ENCODE peak calls at places on chromosomes 16 and 17, in ten cellular contexts. Y is colonic mucosa; F is posterior cingulate gyrus; R is SIG-M5; T is NCI-H2081; G is iPS DF 19.7; W is HFFc6; S is effector CD4-positive, alpha-beta T cell; O is iris pigment epithelial cell; E is body of pancreas. D is an unnamed sample.

GRCh38 chr16:89005201-89006035 is 28.4 kb upstream of the CBFA2T3 start:
- DNase-seq in T (no peak), Y (no peak), E (no peak), S (no peak), R (no peak), G (no peak), O (no peak), F (no peak), W (no peak), D (no peak)

GRCh38 chr16:79970551-79971236 is 370.2 kb upstream of the MAF start:
- DNase-seq in O (peak; percentile 36), R (no peak), T (no peak), F (no peak), S (no peak), G (no peak), E (peak; percentile 14), Y (peak; percentile 20), W (no peak), D (peak; percentile 23)

GRCh38 chr16:55047903-55048497 is 117.3 kb downstream of the IRX5 start:
- DNase-seq in E (no peak), O (no peak), G (no peak), S (no peak), W (no peak), F (no peak), R (no peak), Y (no peak), T (no peak), D (no peak)

GRCh38 chr16:13270602-13271001 is 369.2 kb downstream of the SHISA9 start:
- DNase-seq in O (no peak), R (no peak), G (no peak), T (no peak), Y (no peak), F (no peak), W (no peak), S (no peak), E (no peak), D (no peak)

GRCh38 chr17:266701-267656 is 85.5 kb upstream of the DOC2B start:
- DNase-seq in S (no peak), R (no peak), T (no peak), G (no peak), Y (peak; percentile 14), O (peak; percentile 4), F (peak; percentile 27), W (no peak), E (peak; percentile 16), D (no peak)

GRCh38 chr16:58419241-58420012 is 27.2 kb downstream of the GINS3 start:
- DNase-seq in Y (no peak), R (no peak), G (no peak), O (no peak), S (no peak), F (no peak), W (no peak), E (no peak), T (no peak), D (peak; percentile 46)

GRCh38 chr16:46739934-46740333 is 8.2 kb downstream of the MYLK3 start:
- DNase-seq in O (no peak), G (no peak), F (no peak), T (no peak), Y (no peak), E (no peak), S (no peak), R (no peak), W (no peak), D (no peak)

GRCh38 chr17:48393271-48393670 is 36.7 kb downstream of the SKAP1 start:
- DNase-seq in O (no peak), Y (no peak), G (no peak), E (no peak), F (no peak), R (no peak), T (no peak), W (no peak), S (no peak), D (no peak)

GRCh38 chr16:84082835-84083569 is 33.7 kb downstream of the MBTPS1 start:
- DNase-seq in Y (no peak), R (peak; percentile 15), O (no peak), E (no peak), G (no peak), F (no peak), W (no peak), T (no peak), S (no peak), D (no peak)

GRCh38 chr17:36092228-36092627 is 2.3 kb upstream of the CCL3 start:
- DNase-seq in Y (no peak), R (no peak), W (no peak), S (no peak), T (no peak), G (no peak), O (no peak), F (no peak), E (no peak), D (no peak)

GRCh38 chr17:4017377-4017776 is 53.1 kb upstream of the ATP2A3 start:
- DNase-seq in W (no peak), F (no peak), R (no peak), Y (no peak), O (no peak), S (no peak), G (no peak), E (no peak), T (no peak), D (no peak)

GRCh38 chr16:49833796-49834195 is 22.1 kb downstream of the ZNF423 start:
- DNase-seq in G (no peak), T (no peak), S (no peak), O (no peak), Y (no peak), R (no peak), E (no peak), F (no peak), W (no peak), D (no peak)

GRCh38 chr17:76575570-76575969 is 10.1 kb downstream of the ST6GALNAC2 start:
- DNase-seq in S (no peak), O (no peak), W (no peak), R (no peak), E (no peak), G (no peak), Y (no peak), T (no peak), F (no peak), D (no peak)

GRCh38 chr16:59601452-59601851 is 867.3 kb upstream of the GOT2 start:
- DNase-seq in Y (no peak), R (no peak), G (no peak), E (no peak), T (no peak), F (no peak), S (no peak), O (no peak), W (no peak), D (no peak)

GRCh38 chr17:73165616-73166404 is 1.0 kb downstream of the SSTR2 start:
- DNase-seq in O (peak; percentile 3), Y (no peak), G (no peak), W (no peak), R (no peak), E (no peak), F (no peak), T (no peak), S (no peak), D (peak; percentile 24)

GRCh38 chr16:47716571-47716970 is 255.4 kb downstream of the PHKB start:
- DNase-seq in E (no peak), W (no peak), S (no peak), O (peak; percentile 37), F (no peak), T (no peak), R (no peak), G (no peak), Y (no peak), D (no peak)

GRCh38 chr16:80997139-80997798 is 9.4 kb downstream of the CMC2 start:
- DNase-seq in G (no peak), E (no peak), F (no peak), O (peak; percentile 36), R (no peak), Y (no peak), S (no peak), W (no peak), T (no peak), D (no peak)

GRCh38 chr16:72959301-72959996 is 88.5 kb downstream of the ZFHX3 start:
- DNase-seq in F (no peak), Y (no peak), R (no peak), G (no peak), S (no peak), O (no peak), T (no peak), E (no peak), W (no peak), D (no peak)

GRCh38 chr16:89422905-89423630 is 67.3 kb downstream of the ANKRD11 start:
- DNase-seq in Y (no peak), O (peak; percentile 86), G (no peak), E (peak; percentile 37), R (no peak), F (no peak), T (no peak), S (no peak), W (peak; percentile 54), D (peak; percentile 33)

GRCh38 chr16:12260119-12260646 is 283.6 kb downstream of the SNX29 start:
- DNase-seq in T (no peak), O (no peak), G (no peak), S (no peak), E (no peak), W (no peak), F (no peak), R (no peak), Y (no peak), D (no peak)

GRCh38 chr17:14297161-14297851 is 3.6 kb upstream of the HS3ST3B1 start:
- DNase-seq in S (no peak), F (no peak), O (peak; percentile 66), G (no peak), R (no peak), Y (no peak), E (peak; percentile 27), T (no peak), W (no peak), D (peak; percentile 78)

GRCh38 chr16:68190099-68190498 is 45.8 kb downstream of the ESRP2 start:
- DNase-seq in W (no peak), O (no peak), T (no peak), R (no peak), S (no peak), G (no peak), F (no peak), E (no peak), Y (no peak), D (no peak)

GRCh38 chr16:6828690-6829089 is 504.0 kb upstream of the RBFOX1 start:
- DNase-seq in E (no peak), G (no peak), R (no peak), W (no peak), O (no peak), Y (no peak), T (no peak), F (no peak), S (no peak), D (no peak)

GRCh38 chr17:76147211-76148014 is 6.4 kb upstream of the FOXJ1 start:
- DNase-seq in T (peak; percentile 55), E (no peak), W (peak; percentile 15), R (no peak), O (peak; percentile 10), G (no peak), F (no peak), S (no peak), Y (no peak), D (no peak)

GRCh38 chr17:7261377-7262191 is 694 bp downstream of the CLDN7 start:
- DNase-seq in R (no peak), Y (no peak), F (no peak), O (no peak), T (no peak), E (peak; percentile 49), S (no peak), W (no peak), G (no peak), D (peak; percentile 29)

GRCh38 chr16:57859331-57859730 is 57.0 kb upstream of the KIFC3 start:
- DNase-seq in G (no peak), T (peak; percentile 30), O (peak; percentile 75), W (peak; percentile 12), S (no peak), E (no peak), R (no peak), Y (no peak), F (no peak), D (peak; percentile 69)

GRCh38 chr16:31327675-31328225 is 27.2 kb upstream of the ITGAX start:
- DNase-seq in E (no peak), Y (no peak), R (no peak), F (no peak), G (no peak), S (no peak), T (no peak), W (no peak), O (no peak), D (peak; percentile 39)

GRCh38 chr17:50148226-50149098 is 2.0 kb downstream of the PPP1R9B start:
- DNase-seq in E (peak; percentile 82), O (no peak), R (peak; percentile 93), G (no peak), Y (peak; percentile 79), S (peak; percentile 72), T (peak; percentile 34), F (no peak), W (no peak), D (peak; percentile 43)

D was measured in ELF-1.